ENCODE peak calls at places on chromosomes 11 and 22, in ten cellular contexts. H, B, C, T, O, S, Q, V, I and P are unnamed samples.

GRCh38 chr11:11946878-11947277 is 61.5 kb downstream of the DKK3 start:
- DNase-seq in V (no peak), O (no peak), T (no peak), I (no peak), C (no peak), Q (no peak), H (no peak), B (no peak), S (no peak), P (no peak)

GRCh38 chr11:113331988-113332387 is 17.6 kb downstream of the TTC12 start:
- DNase-seq in Q (no peak), H (no peak), O (no peak), V (no peak), T (no peak), C (no peak), I (no peak), B (no peak), S (no peak), P (no peak)

GRCh38 chr11:6223854-6224253 is 10.6 kb downstream of the FHIP1B start:
- DNase-seq in B (no peak), I (no peak), V (no peak), H (no peak), C (no peak), Q (no peak), T (no peak), S (no peak), O (no peak), P (no peak)

GRCh38 chr11:115406404-115406803 is 97.8 kb downstream of the CADM1 start:
- DNase-seq in S (no peak), T (no peak), B (no peak), H (no peak), C (no peak), O (no peak), V (no peak), Q (no peak), I (no peak), P (no peak)

GRCh38 chr11:15687342-15687741 is 572.6 kb downstream of the INSC start:
- DNase-seq in S (peak), I (no peak), O (no peak), Q (no peak), H (no peak), C (no peak), B (no peak), V (no peak), T (no peak), P (no peak)

GRCh38 chr11:44949160-44950035 is 1.3 kb downstream of the TP53I11 start:
- DNase-seq in C (peak), B (peak), T (peak), O (no peak), H (no peak), Q (no peak), S (no peak), V (peak), I (no peak), P (no peak)

GRCh38 chr11:61477734-61478148 is 30.8 kb upstream of the LRRC10B start:
- DNase-seq in Q (peak), H (peak), S (no peak), V (peak), B (peak), O (peak), C (peak), T (peak), I (no peak), P (no peak)

GRCh38 chr11:76962583-76963416 is 71.4 kb upstream of the B3GNT6 start:
- DNase-seq in Q (no peak), C (no peak), H (no peak), T (peak), B (no peak), O (no peak), I (no peak), S (no peak), V (no peak), P (no peak)

GRCh38 chr11:7056828-7057513 is 31.8 kb upstream of the RBMXL2 start:
- DNase-seq in C (no peak), S (no peak), V (no peak), B (no peak), Q (no peak), I (no peak), T (no peak), O (no peak), H (no peak), P (no peak)

GRCh38 chr11:16577490-16577889 is 161.0 kb upstream of the C11orf58 start:
- DNase-seq in Q (no peak), B (no peak), H (no peak), C (no peak), O (no peak), T (no peak), I (no peak), S (no peak), V (no peak), P (no peak)

GRCh38 chr11:15688351-15688792 is 573.6 kb downstream of the INSC start:
- DNase-seq in Q (no peak), H (peak), V (no peak), S (peak), C (no peak), B (peak), T (peak), O (no peak), I (no peak), P (no peak)

GRCh38 chr11:120512727-120513435 is 1.3 kb downstream of the GRIK4 start:
- DNase-seq in T (no peak), I (no peak), Q (no peak), B (peak), S (no peak), H (peak), V (no peak), O (no peak), C (no peak), P (peak)

GRCh38 chr22:49369726-49370717 is 457.7 kb downstream of the BRD1 start:
- DNase-seq in Q (no peak), O (no peak), T (no peak), V (peak), C (peak), I (no peak), S (no peak), H (no peak), B (no peak), P (peak)

GRCh38 chr11:117366183-117366582 is 38.5 kb downstream of the CEP164 start:
- DNase-seq in V (no peak), I (no peak), Q (no peak), B (no peak), T (no peak), H (no peak), S (no peak), O (no peak), C (no peak), P (no peak)

GRCh38 chr22:25453058-25453457 is 111.4 kb upstream of the GRK3 start:
- DNase-seq in Q (no peak), V (no peak), H (no peak), C (no peak), B (no peak), O (no peak), I (no peak), S (no peak), T (no peak), P (no peak)

GRCh38 chr22:17057959-17058814 is 26.6 kb upstream of the IL17RA start:
- DNase-seq in Q (peak), H (peak), V (peak), S (peak), O (peak), I (peak), C (peak), B (peak), T (peak), P (no peak)